ENCODE peak calls at places on chromosomes 6 and 20, in nine cellular contexts. E, N, L, K, V, H, C, A and J are unnamed samples.

GRCh38 chr20:63183422-63184146 is 32.3 kb downstream of the YTHDF1 start:
- DNase-seq in E (peak), N (peak), L (no peak), K (no peak), V (peak), H (peak), C (no peak), A (no peak), J (no peak)

GRCh38 chr6:156777866-156778614 is 862 bp downstream of the ARID1B start:
- DNase-seq in E (peak), N (peak), L (peak), K (no peak), V (peak), H (peak), C (no peak), A (peak), J (peak)

GRCh38 chr6:20211037-20211940 is 980 bp downstream of the MBOAT1 start:
- DNase-seq in E (peak), N (no peak), L (no peak), K (peak), V (peak), H (no peak), C (no peak), A (no peak), J (peak)

GRCh38 chr20:57282691-57283361 is 16.4 kb upstream of the BMP7 start:
- DNase-seq in E (peak), N (no peak), L (no peak), K (no peak), V (no peak), H (no peak), C (peak), A (no peak), J (no peak)

GRCh38 chr20:2101935-2102584 is 433 bp downstream of the STK35 start:
- DNase-seq in E (peak), N (peak), L (peak), K (peak), V (peak), H (peak), C (peak), A (peak), J (peak)

GRCh38 chr6:56946368-56946767 is 8.5 kb upstream of the BEND6 start:
- DNase-seq in E (no peak), N (no peak), L (no peak), K (no peak), V (peak), H (no peak), C (no peak), A (no peak), J (peak)

GRCh38 chr6:145147559-145147958 is 587.8 kb downstream of the EPM2A start:
- DNase-seq in E (peak), N (peak), L (no peak), K (no peak), V (peak), H (no peak), C (no peak), A (no peak), J (peak)

GRCh38 chr6:125611573-125612399 is 137.6 kb upstream of the HEY2 start:
- DNase-seq in E (peak), N (peak), L (no peak), K (no peak), V (no peak), H (no peak), C (peak), A (no peak), J (peak)

GRCh38 chr6:100968934-100969333 is 87.8 kb upstream of the ASCC3 start:
- DNase-seq in E (no peak), N (no peak), L (no peak), K (no peak), V (no peak), H (no peak), C (no peak), A (no peak), J (no peak)

GRCh38 chr20:40175296-40175695 is 513.7 kb downstream of the MAFB start:
- DNase-seq in E (no peak), N (no peak), L (no peak), K (no peak), V (no peak), H (no peak), C (no peak), A (no peak), J (no peak)

GRCh38 chr6:83984411-83984810 is 49.2 kb upstream of the MRAP2 start:
- DNase-seq in E (no peak), N (no peak), L (no peak), K (no peak), V (no peak), H (no peak), C (no peak), A (no peak), J (no peak)

GRCh38 chr6:68834561-68834960 is 199.5 kb downstream of the ADGRB3 start:
- DNase-seq in E (peak), N (no peak), L (no peak), K (no peak), V (no peak), H (no peak), C (peak), A (no peak), J (peak)

GRCh38 chr6:17473554-17473953 is 80.2 kb downstream of the CAP2 start:
- DNase-seq in E (no peak), N (no peak), L (no peak), K (no peak), V (no peak), H (no peak), C (no peak), A (no peak), J (no peak)

GRCh38 chr20:44728835-44729342 is 13.7 kb downstream of the CCN5 start:
- DNase-seq in E (peak), N (peak), L (no peak), K (no peak), V (peak), H (no peak), C (peak), A (peak), J (peak)

GRCh38 chr20:47262008-47262364 is 94.5 kb downstream of the ZMYND8 start:
- DNase-seq in E (no peak), N (no peak), L (no peak), K (no peak), V (no peak), H (no peak), C (no peak), A (no peak), J (no peak)